ENCODE peak calls at places on chromosomes 3 and 15, in five cellular contexts. P is EL, N is upper lobe of right lung, K is KBM-7, T is psoas muscle. B is an unnamed sample.

GRCh38 chr3:190381356-190381940 is 6.5 kb upstream of the CLDN16 start:
- DNase-seq in T (no peak), N (no peak), K (no peak), P (peak), B (peak)

GRCh38 chr3:125381743-125382142 is 6.6 kb upstream of the ZNF148 start:
- DNase-seq in K (peak), T (no peak), P (peak), N (no peak), B (peak)

GRCh38 chr15:60326824-60327654 is 70.7 kb downstream of the ANXA2 start:
- DNase-seq in K (peak), T (no peak), P (peak), N (no peak), B (peak)

GRCh38 chr15:40756938-40757337 is 1.9 kb upstream of the RMDN3 start:
- DNase-seq in T (no peak), N (no peak), K (peak), P (no peak), B (no peak)

GRCh38 chr3:44495636-44496415 is 18.4 kb upstream of the ZNF445 start:
- DNase-seq in P (no peak), N (no peak), K (no peak), T (no peak), B (no peak)

GRCh38 chr15:53611145-53611920 is 148.1 kb downstream of the WDR72 start:
- DNase-seq in P (no peak), N (no peak), K (no peak), T (no peak), B (peak)

GRCh38 chr3:4656059-4656458 is 162.9 kb downstream of the ITPR1 start:
- DNase-seq in P (peak), K (peak), T (peak), N (peak), B (peak)

GRCh38 chr15:101062471-101063171 is 143.5 kb downstream of the LRRK1 start:
- DNase-seq in K (no peak), T (no peak), N (peak), P (no peak), B (no peak)

GRCh38 chr3:82145742-82146141 is 384.3 kb upstream of the GBE1 start:
- DNase-seq in K (no peak), P (no peak), T (no peak), N (no peak), B (no peak)

GRCh38 chr15:40929730-40930429 is 740 bp downstream of the DLL4 start:
- DNase-seq in N (peak), T (peak), K (peak), P (peak), B (peak)

GRCh38 chr15:63497642-63498100 is 6.7 kb upstream of the USP3 start:
- DNase-seq in N (peak), P (no peak), K (peak), T (no peak), B (no peak)

GRCh38 chr3:20080956-20081554 is 40.8 kb downstream of the KAT2B start:
- DNase-seq in N (peak), K (peak), T (peak), P (no peak), B (peak)

GRCh38 chr3:11452988-11453847 is 181.0 kb downstream of the ATG7 start:
- DNase-seq in P (peak), T (no peak), N (no peak), K (no peak), B (peak)

GRCh38 chr3:1195922-1196321 is 103.1 kb downstream of the CNTN6 start:
- DNase-seq in T (no peak), N (no peak), P (no peak), K (no peak), B (no peak)

GRCh38 chr3:198079771-198080520 is 119.9 kb downstream of the LMLN start:
- DNase-seq in K (peak), T (no peak), P (peak), N (no peak), B (peak)

GRCh38 chr3:139327861-139328260 is 16.0 kb upstream of the MRPS22 start:
- DNase-seq in T (no peak), K (peak), N (no peak), P (no peak), B (no peak)

GRCh38 chr3:105967117-105967516 is 98.3 kb upstream of the CBLB start:
- DNase-seq in T (no peak), N (no peak), P (peak), K (no peak), B (peak)

GRCh38 chr15:64845826-64846225 is 4.1 kb downstream of the PLEKHO2 start:
- DNase-seq in P (no peak), T (no peak), K (peak), N (no peak), B (no peak)

GRCh38 chr3:181696641-181697230 is 15.0 kb upstream of the SOX2 start:
- DNase-seq in N (no peak), P (no peak), T (no peak), K (no peak), B (no peak)

GRCh38 chr3:16148783-16149182 is 25.7 kb upstream of the GALNT15 start:
- DNase-seq in T (peak), P (peak), N (no peak), K (no peak), B (no peak)

GRCh38 chr15:73956276-73957086 is 30.2 kb downstream of the LOXL1 start:
- DNase-seq in N (no peak), P (peak), K (peak), T (peak), B (peak)

GRCh38 chr3:10361375-10361774 is 40.5 kb upstream of the SEC13 start:
- DNase-seq in K (no peak), T (no peak), P (no peak), N (no peak), B (no peak)

GRCh38 chr3:119346076-119346496 is 51.9 kb downstream of the ARHGAP31 start:
- DNase-seq in T (no peak), N (no peak), K (no peak), P (peak), B (no peak)